ENCODE peak calls at places on chromosomes 5 and 9, in ten cellular contexts. S is GM13977; D is epithelial cell of esophagus; F is NCI-H1436 treated with DMSO at 0.1 percent for 48 hours; E is prostate gland; N is fibroblast of the conjunctiva; Y is activated naive CD8-positive, alpha-beta T cell treated with anti-CD3 and anti-CD28 coated beads, Interleukin-2, amount 10 ng/mL, durations not matched to agents 7 days and 5 days; I is CD4-positive, alpha-beta T cell; H is gastrocnemius medialis; L is stimulated activated CD8-positive, alpha-beta memory T cell treated with anti-CD3 and anti-CD28 coated beads, Interleukin-4, amount 100 ng/mL, for 1 hour. V is an unnamed sample.
A peak's percentile ranks its signal among the peaks of the same experiment; 100 is the strongest.

GRCh38 chr9:72997387-72997995 is 44.6 kb upstream of the ALDH1A1 start:
- DNase-seq in S (no peak), D (no peak), F (no peak), E (no peak), N (no peak), Y (no peak), I (no peak), H (no peak), L (no peak), V (no peak)

GRCh38 chr9:83220737-83221136 is 157.8 kb upstream of the RASEF start:
- DNase-seq in S (peak; percentile 61), D (peak; percentile 87), F (no peak), E (no peak), N (no peak), Y (no peak), I (no peak), H (no peak), L (no peak), V (peak; percentile 94)

GRCh38 chr5:68285075-68285827 is 69.7 kb downstream of the PIK3R1 start:
- DNase-seq in S (peak; percentile 47), D (no peak), F (no peak), E (no peak), N (no peak), Y (no peak), I (no peak), H (no peak), L (no peak), V (no peak)

GRCh38 chr9:97689401-97689800 is 7.7 kb downstream of the XPA start:
- DNase-seq in S (no peak), D (no peak), F (no peak), E (no peak), N (no peak), Y (no peak), I (no peak), H (no peak), L (no peak), V (peak; percentile 35)

GRCh38 chr5:173341911-173342535 is 13.8 kb upstream of the STC2 start:
- DNase-seq in S (no peak), D (no peak), F (no peak), E (no peak), N (no peak), Y (no peak), I (no peak), H (no peak), L (no peak), V (no peak)

GRCh38 chr5:155753943-155754581 is 572.9 kb upstream of the SGCD start:
- DNase-seq in S (no peak), D (no peak), F (no peak), E (no peak), N (no peak), Y (no peak), I (no peak), H (no peak), L (no peak), V (no peak)

GRCh38 chr5:128196791-128197190 is 113.2 kb downstream of the SLC12A2 start:
- DNase-seq in S (no peak), D (no peak), F (no peak), E (no peak), N (peak; percentile 32), Y (no peak), I (no peak), H (no peak), L (no peak), V (no peak)

GRCh38 chr5:71998746-71999145 is 108.5 kb upstream of the MAP1B start:
- DNase-seq in S (no peak), D (no peak), F (no peak), E (no peak), N (no peak), Y (no peak), I (no peak), H (no peak), L (no peak), V (no peak)

GRCh38 chr9:16664211-16664610 is 206.3 kb downstream of the BNC2 start:
- DNase-seq in S (no peak), D (no peak), F (no peak), E (no peak), N (no peak), Y (no peak), I (no peak), H (no peak), L (no peak), V (peak; percentile 53)

GRCh38 chr5:77867194-77867691 is 91.1 kb upstream of the TBCA start:
- DNase-seq in S (no peak), D (no peak), F (no peak), E (no peak), N (no peak), Y (no peak), I (no peak), H (no peak), L (no peak), V (no peak)

GRCh38 chr5:57174128-57174849 is 430 bp downstream of the GPBP1 start:
- DNase-seq in S (peak; percentile 26), D (peak; percentile 48), F (no peak), E (no peak), N (no peak), Y (no peak), I (no peak), H (no peak), L (no peak), V (no peak)

GRCh38 chr9:115944166-115944948 is 209.2 kb upstream of the PAPPA start:
- DNase-seq in S (no peak), D (peak; percentile 99), F (no peak), E (peak; percentile 7), N (peak; percentile 100), Y (no peak), I (no peak), H (peak; percentile 75), L (no peak), V (no peak)